ENCODE peak calls at places on chromosomes 3 and 15, in ten cellular contexts. One of them, this sample, is unnamed.

GRCh38 chr3:10548997-10549396 is 43.6 kb upstream of the ATP2B2 start:
- DNase-seq in lower leg skin: no peak
- DNase-seq in activated CD8-positive, alpha-beta memory T cell treated with anti-CD3 and anti-CD28 coated beads for 48 hours: no peak
- DNase-seq in amygdala: no peak
- DNase-seq in A172: peak; percentile 40
- DNase-seq in psoas muscle: no peak
- DNase-seq in SK-N-DZ: no peak
- DNase-seq in astrocyte of the hippocampus: no peak
- DNase-seq in activated gamma-delta T cell treated with Interleukin-2 at 50 U/mL for 16 hours: no peak
- DNase-seq in Ammon's horn: no peak
- DNase-seq in this sample: no peak

GRCh38 chr3:29441020-29441324 is 160.1 kb downstream of the RBMS3 start:
- DNase-seq in lower leg skin: no peak
- DNase-seq in activated CD8-positive, alpha-beta memory T cell treated with anti-CD3 and anti-CD28 coated beads for 48 hours: no peak
- DNase-seq in amygdala: no peak
- DNase-seq in A172: no peak
- DNase-seq in psoas muscle: no peak
- DNase-seq in SK-N-DZ: no peak
- DNase-seq in astrocyte of the hippocampus: no peak
- DNase-seq in activated gamma-delta T cell treated with Interleukin-2 at 50 U/mL for 16 hours: no peak
- DNase-seq in Ammon's horn: no peak
- DNase-seq in this sample: no peak

GRCh38 chr15:39140060-39140604 is 440.7 kb upstream of the THBS1 start:
- DNase-seq in lower leg skin: no peak
- DNase-seq in activated CD8-positive, alpha-beta memory T cell treated with anti-CD3 and anti-CD28 coated beads for 48 hours: no peak
- DNase-seq in amygdala: no peak
- DNase-seq in A172: peak; percentile 88
- DNase-seq in psoas muscle: no peak
- DNase-seq in SK-N-DZ: peak; percentile 10
- DNase-seq in astrocyte of the hippocampus: peak; percentile 82
- DNase-seq in activated gamma-delta T cell treated with Interleukin-2 at 50 U/mL for 16 hours: no peak
- DNase-seq in Ammon's horn: no peak
- DNase-seq in this sample: no peak

GRCh38 chr3:126551066-126551838 is 7.5 kb downstream of the C3orf22 start:
- DNase-seq in lower leg skin: peak; percentile 11
- DNase-seq in activated CD8-positive, alpha-beta memory T cell treated with anti-CD3 and anti-CD28 coated beads for 48 hours: no peak
- DNase-seq in amygdala: no peak
- DNase-seq in A172: no peak
- DNase-seq in psoas muscle: peak; percentile 48
- DNase-seq in SK-N-DZ: no peak
- DNase-seq in astrocyte of the hippocampus: no peak
- DNase-seq in activated gamma-delta T cell treated with Interleukin-2 at 50 U/mL for 16 hours: no peak
- DNase-seq in Ammon's horn: peak; percentile 32
- DNase-seq in this sample: peak; percentile 4

GRCh38 chr3:46910166-46910760 is 32.7 kb downstream of the PTH1R start:
- DNase-seq in lower leg skin: no peak
- DNase-seq in activated CD8-positive, alpha-beta memory T cell treated with anti-CD3 and anti-CD28 coated beads for 48 hours: no peak
- DNase-seq in amygdala: no peak
- DNase-seq in A172: no peak
- DNase-seq in psoas muscle: peak; percentile 53
- DNase-seq in SK-N-DZ: no peak
- DNase-seq in astrocyte of the hippocampus: no peak
- DNase-seq in activated gamma-delta T cell treated with Interleukin-2 at 50 U/mL for 16 hours: no peak
- DNase-seq in Ammon's horn: no peak
- DNase-seq in this sample: no peak

GRCh38 chr3:50340404-50341329 is at the start of gene RASSF1:
- DNase-seq in lower leg skin: peak; percentile 81
- DNase-seq in activated CD8-positive, alpha-beta memory T cell treated with anti-CD3 and anti-CD28 coated beads for 48 hours: peak; percentile 70
- DNase-seq in amygdala: no peak
- DNase-seq in A172: no peak
- DNase-seq in psoas muscle: peak; percentile 86
- DNase-seq in SK-N-DZ: no peak
- DNase-seq in astrocyte of the hippocampus: no peak
- DNase-seq in activated gamma-delta T cell treated with Interleukin-2 at 50 U/mL for 16 hours: peak; percentile 77
- DNase-seq in Ammon's horn: no peak
- DNase-seq in this sample: peak; percentile 75

GRCh38 chr3:195105389-195105788 is 165.6 kb downstream of the XXYLT1 start:
- DNase-seq in lower leg skin: no peak
- DNase-seq in activated CD8-positive, alpha-beta memory T cell treated with anti-CD3 and anti-CD28 coated beads for 48 hours: no peak
- DNase-seq in amygdala: no peak
- DNase-seq in A172: no peak
- DNase-seq in psoas muscle: no peak
- DNase-seq in SK-N-DZ: no peak
- DNase-seq in astrocyte of the hippocampus: no peak
- DNase-seq in activated gamma-delta T cell treated with Interleukin-2 at 50 U/mL for 16 hours: no peak
- DNase-seq in Ammon's horn: no peak
- DNase-seq in this sample: no peak

GRCh38 chr3:46593274-46593862 is 19.0 kb upstream of the FAM240A start:
- DNase-seq in lower leg skin: no peak
- DNase-seq in activated CD8-positive, alpha-beta memory T cell treated with anti-CD3 and anti-CD28 coated beads for 48 hours: no peak
- DNase-seq in amygdala: no peak
- DNase-seq in A172: no peak
- DNase-seq in psoas muscle: no peak
- DNase-seq in SK-N-DZ: no peak
- DNase-seq in astrocyte of the hippocampus: no peak
- DNase-seq in activated gamma-delta T cell treated with Interleukin-2 at 50 U/mL for 16 hours: no peak
- DNase-seq in Ammon's horn: no peak
- DNase-seq in this sample: no peak

GRCh38 chr15:55546718-55547117 is 38.7 kb upstream of the DNAAF4 start:
- DNase-seq in lower leg skin: no peak
- DNase-seq in activated CD8-positive, alpha-beta memory T cell treated with anti-CD3 and anti-CD28 coated beads for 48 hours: no peak
- DNase-seq in amygdala: no peak
- DNase-seq in A172: peak; percentile 59
- DNase-seq in psoas muscle: no peak
- DNase-seq in SK-N-DZ: no peak
- DNase-seq in astrocyte of the hippocampus: peak; percentile 30
- DNase-seq in activated gamma-delta T cell treated with Interleukin-2 at 50 U/mL for 16 hours: no peak
- DNase-seq in Ammon's horn: no peak
- DNase-seq in this sample: no peak

GRCh38 chr3:39275963-39276593 is 3.8 kb downstream of the CX3CR1 start:
- DNase-seq in lower leg skin: no peak
- DNase-seq in activated CD8-positive, alpha-beta memory T cell treated with anti-CD3 and anti-CD28 coated beads for 48 hours: no peak
- DNase-seq in amygdala: no peak
- DNase-seq in A172: no peak
- DNase-seq in psoas muscle: no peak
- DNase-seq in SK-N-DZ: no peak
- DNase-seq in astrocyte of the hippocampus: no peak
- DNase-seq in activated gamma-delta T cell treated with Interleukin-2 at 50 U/mL for 16 hours: no peak
- DNase-seq in Ammon's horn: no peak
- DNase-seq in this sample: no peak

GRCh38 chr3:56342475-56342874 is 125.8 kb downstream of the ERC2 start:
- DNase-seq in lower leg skin: no peak
- DNase-seq in activated CD8-positive, alpha-beta memory T cell treated with anti-CD3 and anti-CD28 coated beads for 48 hours: no peak
- DNase-seq in amygdala: no peak
- DNase-seq in A172: no peak
- DNase-seq in psoas muscle: no peak
- DNase-seq in SK-N-DZ: no peak
- DNase-seq in astrocyte of the hippocampus: no peak
- DNase-seq in activated gamma-delta T cell treated with Interleukin-2 at 50 U/mL for 16 hours: no peak
- DNase-seq in Ammon's horn: no peak
- DNase-seq in this sample: no peak

GRCh38 chr3:48464713-48465221 is 18.2 kb downstream of the ATRIP start:
- DNase-seq in lower leg skin: no peak
- DNase-seq in activated CD8-positive, alpha-beta memory T cell treated with anti-CD3 and anti-CD28 coated beads for 48 hours: no peak
- DNase-seq in amygdala: no peak
- DNase-seq in A172: no peak
- DNase-seq in psoas muscle: no peak
- DNase-seq in SK-N-DZ: no peak
- DNase-seq in astrocyte of the hippocampus: no peak
- DNase-seq in activated gamma-delta T cell treated with Interleukin-2 at 50 U/mL for 16 hours: no peak
- DNase-seq in Ammon's horn: no peak
- DNase-seq in this sample: no peak

GRCh38 chr15:39781967-39782292 is 711 bp downstream of the FSIP1 start:
- DNase-seq in lower leg skin: no peak
- DNase-seq in activated CD8-positive, alpha-beta memory T cell treated with anti-CD3 and anti-CD28 coated beads for 48 hours: no peak
- DNase-seq in amygdala: no peak
- DNase-seq in A172: no peak
- DNase-seq in psoas muscle: no peak
- DNase-seq in SK-N-DZ: no peak
- DNase-seq in astrocyte of the hippocampus: no peak
- DNase-seq in activated gamma-delta T cell treated with Interleukin-2 at 50 U/mL for 16 hours: no peak
- DNase-seq in Ammon's horn: no peak
- DNase-seq in this sample: no peak

GRCh38 chr3:64681827-64682226 is 6.0 kb downstream of the ADAMTS9 start:
- DNase-seq in lower leg skin: no peak
- DNase-seq in activated CD8-positive, alpha-beta memory T cell treated with anti-CD3 and anti-CD28 coated beads for 48 hours: no peak
- DNase-seq in amygdala: no peak
- DNase-seq in A172: no peak
- DNase-seq in psoas muscle: no peak
- DNase-seq in SK-N-DZ: no peak
- DNase-seq in astrocyte of the hippocampus: no peak
- DNase-seq in activated gamma-delta T cell treated with Interleukin-2 at 50 U/mL for 16 hours: no peak
- DNase-seq in Ammon's horn: no peak
- DNase-seq in this sample: no peak